ENCODE peak calls at places on chromosomes 4 and X, in ten cellular contexts. H is Peyer's patch, F is GM13976, K is progenitor cell of endocrine pancreas, L is right atrium auricular region, I is H9, J is kidney epithelial cell, Y is fibroblast of lung, S is GM13977, W is lower lobe of right lung. M is an unnamed sample.
A peak's percentile ranks its signal among the peaks of the same experiment; 100 is the strongest.

GRCh38 chr4:56871357-56871993 is 36.2 kb upstream of the REST start:
- DNase-seq in H (no peak), F (no peak), K (no peak), L (no peak), I (peak; percentile 67), J (no peak), Y (peak; percentile 5), S (no peak), W (no peak), M (no peak)

GRCh38 chr4:140037353-140038030 is 116.5 kb downstream of the MAML3 start:
- DNase-seq in H (no peak), F (no peak), K (no peak), L (no peak), I (no peak), J (peak; percentile 85), Y (peak; percentile 97), S (no peak), W (no peak), M (no peak)

GRCh38 chrX:102958794-102959193 is 21.7 kb downstream of the RAB40AL start:
- DNase-seq in H (no peak), F (no peak), K (no peak), L (no peak), I (no peak), J (no peak), Y (peak; percentile 13), S (no peak), W (no peak), M (no peak)

GRCh38 chr4:84436812-84437211 is 62.3 kb downstream of the NKX6-1 start:
- DNase-seq in H (no peak), F (no peak), K (no peak), L (no peak), I (no peak), J (no peak), Y (no peak), S (no peak), W (no peak), M (no peak)

GRCh38 chrX:104922206-104922621 is 298.3 kb downstream of the TEX13A start:
- DNase-seq in H (peak; percentile 86), F (peak; percentile 71), K (peak; percentile 31), L (peak; percentile 62), I (peak; percentile 79), J (peak; percentile 9), Y (peak; percentile 54), S (peak; percentile 75), W (peak; percentile 60), M (peak; percentile 70)

GRCh38 chr4:74635074-74635473 is 159.2 kb downstream of the BTC start:
- DNase-seq in H (no peak), F (no peak), K (no peak), L (no peak), I (no peak), J (no peak), Y (no peak), S (no peak), W (no peak), M (no peak)

GRCh38 chr4:90234916-90235547 is 107.8 kb downstream of the CCSER1 start:
- DNase-seq in H (no peak), F (no peak), K (no peak), L (no peak), I (no peak), J (no peak), Y (no peak), S (no peak), W (no peak), M (no peak)

GRCh38 chrX:45711231-45711630 is 510.6 kb upstream of the DIPK2B start:
- DNase-seq in H (no peak), F (no peak), K (no peak), L (no peak), I (no peak), J (no peak), Y (peak; percentile 82), S (no peak), W (no peak), M (no peak)

GRCh38 chr4:67291639-67292038 is 253.7 kb downstream of the CENPC start:
- DNase-seq in H (no peak), F (no peak), K (no peak), L (no peak), I (no peak), J (no peak), Y (no peak), S (no peak), W (no peak), M (peak; percentile 9)

GRCh38 chr4:66071911-66072310 is 401.6 kb upstream of the EPHA5 start:
- DNase-seq in H (no peak), F (no peak), K (no peak), L (no peak), I (no peak), J (no peak), Y (peak; percentile 17), S (no peak), W (no peak), M (no peak)

GRCh38 chr4:10115657-10116624 is 658 bp downstream of the WDR1 start:
- DNase-seq in H (peak; percentile 92), F (peak; percentile 82), K (peak; percentile 33), L (no peak), I (peak; percentile 75), J (no peak), Y (peak; percentile 52), S (peak; percentile 79), W (peak; percentile 81), M (peak; percentile 50)

DNA sequence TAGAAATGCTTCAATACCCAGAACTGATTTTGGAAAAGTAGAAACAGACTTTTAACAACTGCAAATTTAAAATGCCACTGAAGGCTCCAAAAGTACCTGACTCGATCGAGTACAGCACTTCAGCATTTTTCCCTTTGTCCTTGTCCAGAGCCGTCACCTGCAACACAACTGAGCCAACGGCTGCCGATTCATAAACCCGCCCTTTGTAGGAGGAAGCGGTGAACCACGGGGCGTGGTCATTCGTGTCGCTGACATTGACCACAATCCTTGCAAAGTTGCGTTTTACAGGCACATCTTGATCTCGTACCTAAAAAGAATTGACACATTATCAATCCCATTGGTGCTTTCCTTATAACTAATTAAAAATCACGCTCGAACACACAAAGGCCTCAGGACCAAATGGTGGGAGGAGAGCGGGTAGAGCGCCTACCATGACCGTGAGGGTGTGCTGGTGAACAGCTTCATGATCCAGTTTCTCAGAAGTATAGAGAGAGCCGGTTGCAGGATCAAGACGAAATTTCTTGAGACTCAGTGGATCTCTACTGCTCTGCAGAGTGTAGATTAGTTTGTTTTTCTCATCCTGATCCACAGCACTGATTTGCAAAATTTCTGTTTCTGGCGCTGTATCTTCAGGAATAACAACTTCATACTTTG is 72.8 kb upstream of the MTNR1A start:
- DNase-seq in H (no peak), F (no peak), K (no peak), L (no peak), I (no peak), J (no peak), Y (no peak), S (no peak), W (no peak), M (peak; percentile 6)
- TF ChIP-seq CTCF in H (no peak), F (no peak), K (no peak), L (no peak), I (no peak), J (no peak), Y (no peak), S (no peak), W (no peak), M (no peak)

DNA sequence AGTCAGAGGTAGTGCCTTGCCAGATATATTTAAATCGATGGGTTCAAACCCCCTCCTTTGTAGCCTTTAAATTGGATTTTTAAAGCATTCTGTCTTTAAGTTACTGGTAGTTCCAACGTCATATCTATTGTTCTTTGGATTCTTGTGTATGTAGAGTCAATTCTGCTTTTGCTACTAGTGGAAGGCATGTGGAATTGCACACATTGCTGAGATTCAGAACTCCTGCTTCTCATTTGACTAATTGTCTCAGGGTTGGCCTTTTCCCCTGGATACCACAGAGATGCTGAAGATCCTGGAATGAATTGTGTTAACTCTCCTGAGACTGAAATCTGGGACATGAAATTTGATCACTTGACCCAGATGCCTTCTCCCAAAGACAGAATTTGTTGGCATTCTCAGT is 328.3 kb upstream of the RPS6KA3 start:
- DNase-seq in H (no peak), F (no peak), K (no peak), L (no peak), I (no peak), J (no peak), Y (peak; percentile 34), S (no peak), W (no peak), M (no peak)
- TF ChIP-seq CTCF in H (no peak), F (no peak), K (peak; percentile 56), L (no peak), I (peak; percentile 74), J (peak; percentile 35), Y (peak; percentile 37), S (no peak), W (no peak), M (peak; percentile 43)

GRCh38 chr4:3722446-3723231 is 43.5 kb upstream of the ADRA2C start:
- DNase-seq in H (no peak), F (no peak), K (no peak), L (no peak), I (no peak), J (no peak), Y (no peak), S (no peak), W (no peak), M (no peak)

GRCh38 chr4:3721627-3722026 is 44.6 kb upstream of the ADRA2C start:
- DNase-seq in H (no peak), F (no peak), K (no peak), L (no peak), I (no peak), J (no peak), Y (no peak), S (no peak), W (no peak), M (no peak)

GRCh38 chr4:3723232-3723642 is 42.9 kb upstream of the ADRA2C start:
- DNase-seq in H (no peak), F (no peak), K (no peak), L (no peak), I (no peak), J (no peak), Y (no peak), S (no peak), W (no peak), M (no peak)

GRCh38 chr4:3725936-3726895 is 40.0 kb upstream of the ADRA2C start:
- DNase-seq in H (no peak), F (no peak), K (no peak), L (no peak), I (no peak), J (no peak), Y (no peak), S (no peak), W (no peak), M (no peak)

GRCh38 chr4:3724319-3725231 is 41.6 kb upstream of the ADRA2C start:
- DNase-seq in H (no peak), F (no peak), K (no peak), L (no peak), I (no peak), J (no peak), Y (no peak), S (no peak), W (no peak), M (peak; percentile 33)
- TF ChIP-seq CTCF in H (no peak), F (no peak), K (no peak), L (no peak), I (peak; percentile 13), J (no peak), Y (no peak), S (no peak), W (no peak), M (no peak)

DNA sequence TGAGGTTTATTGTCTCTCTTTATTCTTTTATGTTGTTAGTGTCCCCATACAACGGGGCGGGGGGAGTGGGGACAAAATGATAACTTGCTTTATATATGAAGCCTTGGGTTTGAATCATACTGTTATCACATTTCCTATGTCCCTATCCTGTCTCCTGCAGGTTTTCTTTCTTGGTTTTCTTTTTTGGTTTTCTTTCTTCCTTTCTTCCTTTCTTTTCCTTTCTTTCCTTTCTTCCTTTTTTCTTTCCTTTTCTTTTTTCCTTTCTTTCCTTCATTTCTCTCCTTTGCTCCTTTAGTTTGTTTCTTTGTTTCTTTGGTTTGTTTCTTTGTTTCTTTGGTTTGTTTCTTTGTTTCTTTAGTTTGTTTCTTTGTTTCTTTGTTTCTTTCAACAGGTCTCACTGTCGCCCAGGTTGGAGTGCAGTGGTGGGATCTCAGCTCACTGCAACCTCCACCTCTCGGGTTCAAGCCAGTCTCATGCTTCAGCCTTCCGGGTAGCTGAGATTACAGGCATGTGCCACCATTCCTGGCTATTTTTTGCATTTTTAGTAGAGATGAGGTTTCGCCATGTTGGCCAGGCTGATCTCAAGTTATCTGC is 4.8 kb downstream of the FMR1 start:
- DNase-seq in H (no peak), F (no peak), K (no peak), L (no peak), I (no peak), J (no peak), Y (no peak), S (no peak), W (no peak), M (no peak)
- TF ChIP-seq CTCF in H (no peak), F (no peak), K (no peak), L (no peak), I (no peak), J (no peak), Y (no peak), S (no peak), W (no peak), M (no peak)